ENCODE peak calls at places on chromosome 1, in seven cellular contexts. B, V, M, R, X, Z and S are unnamed samples.

GRCh38 chr1:192343304-192343703 is 26.5 kb downstream of the RGS21 start:
- DNase-seq in V (no peak), R (no peak), Z (no peak), B (no peak), M (no peak), X (no peak), S (no peak)

GRCh38 chr1:10794724-10795304 is 1.6 kb downstream of the CASZ1 start:
- DNase-seq in M (peak; percentile 46), R (no peak), V (no peak), Z (no peak), B (peak; percentile 39), X (no peak), S (no peak)

GRCh38 chr1:15355968-15356621 is 53.6 kb upstream of the EFHD2 start:
- DNase-seq in M (no peak), R (no peak), X (peak; percentile 81), B (no peak), V (peak; percentile 93), Z (no peak), S (peak; percentile 58)

GRCh38 chr1:207813513-207813881 is 61.6 kb downstream of the CD46 start:
- DNase-seq in M (no peak), V (no peak), R (no peak), Z (no peak), X (no peak), B (no peak), S (no peak)

GRCh38 chr1:201652180-201652579 is 113.3 kb downstream of the NAV1 start:
- DNase-seq in M (no peak), X (no peak), V (no peak), B (no peak), Z (no peak), R (no peak), S (no peak)

GRCh38 chr1:219174672-219175564 is 1.2 kb downstream of the LYPLAL1 start:
- DNase-seq in X (peak; percentile 90), V (peak; percentile 94), R (no peak), Z (no peak), B (no peak), M (no peak), S (peak; percentile 76)

GRCh38 chr1:232617237-232617636 is 12.7 kb downstream of the SIPA1L2 start:
- DNase-seq in M (no peak), V (no peak), B (no peak), R (no peak), X (no peak), Z (no peak), S (no peak)

GRCh38 chr1:106944721-106945120 is 111.8 kb upstream of the PRMT6 start:
- DNase-seq in V (no peak), Z (no peak), X (no peak), M (no peak), R (no peak), B (no peak), S (no peak)

GRCh38 chr1:234780531-234781162 is 170.7 kb upstream of the IRF2BP2 start:
- DNase-seq in M (peak; percentile 58), R (no peak), X (no peak), B (no peak), V (no peak), Z (no peak), S (no peak)

GRCh38 chr1:45414746-45415145 is 74.5 kb upstream of the MUTYH start:
- DNase-seq in Z (no peak), V (no peak), M (no peak), B (no peak), R (no peak), X (no peak), S (no peak)

GRCh38 chr1:11540773-11541160 is 61.8 kb downstream of the DISP3 start:
- DNase-seq in V (no peak), Z (no peak), X (no peak), B (no peak), R (no peak), M (no peak), S (no peak)

GRCh38 chr1:31915438-31915837 is 22.7 kb downstream of the PTP4A2 start:
- DNase-seq in X (no peak), R (no peak), Z (no peak), B (no peak), V (no peak), M (no peak), S (no peak)

GRCh38 chr1:54480201-54480848 is 67.7 kb upstream of the ACOT11 start:
- DNase-seq in Z (no peak), R (no peak), V (no peak), M (no peak), B (no peak), X (no peak), S (no peak)

GRCh38 chr1:211468595-211468994 is 23.4 kb downstream of the RD3 start:
- DNase-seq in B (no peak), X (no peak), Z (no peak), R (no peak), V (no peak), M (no peak), S (no peak)

GRCh38 chr1:243851129-243851756 is 1.2 kb upstream of the AKT3 start:
- DNase-seq in M (no peak), X (no peak), B (no peak), V (peak; percentile 17), Z (peak; percentile 4), R (no peak), S (no peak)

GRCh38 chr1:231931846-231932454 is 305.4 kb downstream of the DISC1 start:
- DNase-seq in V (no peak), M (peak; percentile 41), B (no peak), X (no peak), R (no peak), Z (no peak), S (no peak)

GRCh38 chr1:216740334-216740733 is 17.1 kb upstream of the ESRRG start:
- DNase-seq in X (no peak), R (no peak), Z (no peak), M (no peak), V (no peak), B (no peak), S (no peak)

GRCh38 chr1:216739771-216740170 is 16.5 kb upstream of the ESRRG start:
- DNase-seq in R (no peak), X (no peak), V (no peak), M (peak; percentile 48), Z (no peak), B (no peak), S (no peak)

DNA sequence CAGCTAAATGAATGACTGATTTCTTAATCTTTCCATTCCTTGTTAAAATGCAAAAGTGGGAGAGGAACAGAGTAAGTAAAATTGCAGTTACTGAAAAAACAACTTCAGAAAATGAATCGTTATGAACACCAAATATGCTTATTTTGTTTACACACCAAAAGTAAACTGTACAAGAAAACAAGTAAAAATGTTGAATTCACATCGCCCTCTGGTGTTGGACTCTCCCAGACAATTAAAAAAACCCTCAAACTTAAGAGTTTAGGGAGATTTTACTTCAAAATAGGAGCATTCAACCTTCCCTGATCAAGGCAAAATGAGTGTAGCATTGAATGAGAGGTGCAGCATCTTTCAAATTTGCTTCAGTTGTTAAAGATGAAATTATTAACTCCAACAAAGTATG is 19.4 kb upstream of the ESRRG start:
- DNase-seq in B (no peak), R (no peak), X (peak; percentile 17), Z (no peak), V (no peak), M (no peak), S (no peak)
- TF ChIP-seq CTCF in B (peak; percentile 25), R (peak; percentile 37), X (peak; percentile 42), Z (no peak), V (peak; percentile 48), M (peak; percentile 66), S (peak; percentile 40)

GRCh38 chr1:53196485-53197271 is at the start of gene CPT2:
- DNase-seq in V (peak; percentile 83), R (peak; percentile 65), B (peak; percentile 96), X (peak; percentile 91), M (peak; percentile 95), Z (peak; percentile 76), S (peak; percentile 78)
- TF ChIP-seq CTCF in V (no peak), R (no peak), B (no peak), X (peak; percentile 17), M (no peak), Z (peak; percentile 18), S (peak; percentile 24)

GRCh38 chr1:21956720-21957552 is 19.8 kb upstream of the HSPG2 start:
- DNase-seq in X (peak; percentile 10), Z (peak; percentile 47), B (peak; percentile 64), R (peak; percentile 40), V (peak; percentile 45), M (no peak), S (no peak)
- TF ChIP-seq CTCF in X (no peak), Z (no peak), B (no peak), R (no peak), V (no peak), M (no peak), S (no peak)

GRCh38 chr1:50750021-50750619 is 209.9 kb downstream of the FAF1 start:
- DNase-seq in R (no peak), X (peak; percentile 45), Z (no peak), M (no peak), V (peak; percentile 14), B (no peak), S (peak; percentile 49)
- TF ChIP-seq CTCF in R (peak; percentile 77), X (peak; percentile 61), Z (peak; percentile 30), M (peak; percentile 50), V (peak; percentile 47), B (peak; percentile 37), S (peak; percentile 75)

GRCh38 chr1:159821171-159821867 is 5.4 kb upstream of the SLAMF8 start:
- DNase-seq in R (no peak), X (peak; percentile 59), B (no peak), Z (no peak), M (peak; percentile 56), V (no peak), S (no peak)
- TF ChIP-seq CTCF in R (no peak), X (peak; percentile 73), B (no peak), Z (no peak), M (peak; percentile 52), V (no peak), S (no peak)